ENCODE peak calls at places on chromosomes 12 and 14, in eight cellular contexts. G, V, P, R, E, M, K and C are unnamed samples.

GRCh38 chr12:47377414-47378221 is 297.9 kb upstream of the AMIGO2 start:
- DNase-seq in G (peak), P (no peak), V (no peak), R (no peak), E (peak), K (no peak), M (no peak), C (no peak)

GRCh38 chr12:70272510-70272909 is 29.3 kb downstream of the CNOT2 start:
- DNase-seq in R (no peak), P (no peak), K (no peak), E (no peak), V (no peak), G (no peak), M (no peak), C (no peak)

GRCh38 chr12:54126696-54127537 is 61.9 kb downstream of the SMUG1 start:
- DNase-seq in G (peak), E (no peak), K (no peak), P (no peak), M (peak), V (no peak), R (no peak), C (no peak)

GRCh38 chr12:122422769-122423257 is 344 bp upstream of the CLIP1 start:
- DNase-seq in E (peak), G (peak), K (peak), P (no peak), R (no peak), M (peak), V (no peak), C (no peak)

GRCh38 chr14:29442720-29443119 is 484.9 kb downstream of the PRKD1 start:
- DNase-seq in R (no peak), E (peak), P (no peak), G (no peak), K (no peak), V (no peak), M (no peak), C (no peak)

GRCh38 chr12:53971129-53971528 is 1.8 kb upstream of the HOXC11 start:
- DNase-seq in V (no peak), G (no peak), R (no peak), K (no peak), M (no peak), E (no peak), P (no peak), C (no peak)

GRCh38 chr12:50160643-50161042 is 6.5 kb downstream of the CERS5 start:
- DNase-seq in E (no peak), R (no peak), P (no peak), G (no peak), V (no peak), M (no peak), K (no peak), C (no peak)

GRCh38 chr14:54804720-54805060 is 97.9 kb downstream of the GCH1 start:
- DNase-seq in E (no peak), R (no peak), V (no peak), P (no peak), M (peak), G (no peak), K (no peak), C (no peak)

GRCh38 chr12:99282670-99283069 is 364.9 kb upstream of the GARIN6 start:
- DNase-seq in V (no peak), G (no peak), P (no peak), K (no peak), R (no peak), M (no peak), E (no peak), C (no peak)

GRCh38 chr14:77485256-77485655 is 13.4 kb downstream of the ISM2 start:
- DNase-seq in G (no peak), E (no peak), M (no peak), V (no peak), K (no peak), R (no peak), P (no peak), C (no peak)

GRCh38 chr12:114684098-114684869 is at the start of gene TBX3:
- DNase-seq in K (peak), M (peak), R (peak), G (peak), E (peak), P (peak), V (peak), C (peak)

GRCh38 chr12:40312982-40313576 is 88.3 kb downstream of the LRRK2 start:
- DNase-seq in M (peak), E (peak), V (no peak), K (peak), R (no peak), G (no peak), P (no peak), C (no peak)
- TF ChIP-seq CTCF in M (peak), E (peak), V (peak), K (no peak), R (peak), G (peak), P (peak), C (peak)

GRCh38 chr14:103705524-103706284 is 9.5 kb downstream of the XRCC3 start:
- DNase-seq in K (no peak), R (no peak), M (no peak), G (no peak), P (no peak), E (no peak), V (no peak), C (no peak)
- H3K4me3 ChIP-seq in K (no peak), R (no peak), M (no peak), G (no peak), P (no peak), E (no peak), V (no peak), C (no peak)

DNA sequence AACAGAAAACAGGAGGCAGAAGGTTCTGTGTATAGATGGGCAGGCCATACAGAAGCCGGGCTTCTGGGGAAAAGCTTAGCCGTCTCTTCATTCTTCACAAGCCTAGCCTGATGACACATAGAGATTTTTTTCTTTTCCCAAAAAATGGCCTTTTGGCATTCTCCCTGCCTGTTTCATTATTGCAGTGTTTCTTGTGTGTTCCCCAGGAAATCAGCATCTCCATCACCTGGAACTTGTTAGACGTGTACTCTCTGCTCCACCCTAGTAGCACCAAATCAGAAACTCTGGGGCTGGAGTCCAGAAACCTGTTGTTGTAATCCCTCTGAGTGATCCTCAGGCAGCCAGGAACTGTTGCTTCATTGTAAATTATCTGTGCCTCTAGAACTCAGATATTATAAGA is 388.1 kb downstream of the CCDC91 start:
- DNase-seq in E (no peak), G (no peak), M (no peak), K (no peak), P (no peak), R (no peak), V (no peak), C (no peak)
- TF ChIP-seq POLR2AphosphoS5 in E (no peak), G (no peak), M (no peak), K (no peak), P (no peak), R (no peak), V (no peak), C (peak)

GRCh38 chr12:120631097-120631496 is 9.3 kb upstream of the CABP1 start:
- DNase-seq in G (no peak), V (no peak), P (no peak), K (no peak), M (no peak), R (no peak), E (no peak), C (no peak)

GRCh38 chr12:120630139-120630895 is 10.1 kb upstream of the CABP1 start:
- DNase-seq in R (no peak), E (no peak), P (no peak), K (no peak), M (no peak), G (no peak), V (no peak), C (no peak)

GRCh38 chr12:120625557-120626419 is 14.6 kb upstream of the CABP1 start:
- DNase-seq in K (no peak), E (no peak), V (no peak), M (peak), G (no peak), P (no peak), R (peak), C (no peak)

GRCh38 chr12:120628919-120629318 is 11.5 kb upstream of the CABP1 start:
- DNase-seq in G (peak), V (no peak), K (peak), E (no peak), R (no peak), M (peak), P (no peak), C (no peak)
- TF ChIP-seq CTCF in G (no peak), V (no peak), K (peak), E (no peak), R (peak), M (peak), P (peak), C (no peak)

GRCh38 chr14:58280954-58281787 is 17.2 kb upstream of the ARID4A start:
- DNase-seq in K (no peak), E (peak), M (no peak), V (peak), P (no peak), R (no peak), G (peak), C (no peak)
- H3K4me3 ChIP-seq in K (no peak), E (no peak), M (no peak), V (no peak), P (no peak), R (no peak), G (no peak), C (peak)